ENCODE peak calls at places on chromosomes 7 and 10, in seven cellular contexts. One of them, this sample, is unnamed.

GRCh38 chr10:103936022-103936421 is 18.0 kb upstream of the STN1 start:
- DNase-seq in dorsolateral prefrontal cortex: peak
- DNase-seq in psoas muscle: no peak
- DNase-seq in fibroblast of pulmonary artery: no peak
- DNase-seq in MM.1S: no peak
- DNase-seq in HFF-Myc: no peak
- DNase-seq in cardiac fibroblast: no peak
- DNase-seq in this sample: no peak

GRCh38 chr10:118564652-118565051 is 30.8 kb downstream of the PRLHR start:
- DNase-seq in psoas muscle: no peak
- DNase-seq in dorsolateral prefrontal cortex: no peak
- DNase-seq in HFF-Myc: no peak
- DNase-seq in cardiac fibroblast: peak
- DNase-seq in MM.1S: no peak
- DNase-seq in fibroblast of pulmonary artery: peak
- DNase-seq in this sample: peak

GRCh38 chr10:70575874-70576802 is 26.4 kb downstream of the PRF1 start:
- DNase-seq in cardiac fibroblast: peak
- DNase-seq in dorsolateral prefrontal cortex: no peak
- DNase-seq in psoas muscle: peak
- DNase-seq in MM.1S: peak
- DNase-seq in HFF-Myc: no peak
- DNase-seq in fibroblast of pulmonary artery: peak
- DNase-seq in this sample: peak

GRCh38 chr7:76300210-76300731 is 2.2 kb upstream of the HSPB1 start:
- DNase-seq in HFF-Myc: no peak
- DNase-seq in dorsolateral prefrontal cortex: no peak
- DNase-seq in fibroblast of pulmonary artery: peak
- DNase-seq in psoas muscle: no peak
- DNase-seq in cardiac fibroblast: peak
- DNase-seq in MM.1S: no peak
- DNase-seq in this sample: peak

GRCh38 chr10:132156382-132156781 is 30.4 kb upstream of the DPYSL4 start:
- DNase-seq in cardiac fibroblast: no peak
- DNase-seq in MM.1S: no peak
- DNase-seq in dorsolateral prefrontal cortex: no peak
- DNase-seq in fibroblast of pulmonary artery: no peak
- DNase-seq in psoas muscle: peak
- DNase-seq in HFF-Myc: no peak
- DNase-seq in this sample: no peak

GRCh38 chr7:84317536-84317935 is 122.9 kb upstream of the SEMA3A start:
- DNase-seq in HFF-Myc: no peak
- DNase-seq in cardiac fibroblast: no peak
- DNase-seq in psoas muscle: no peak
- DNase-seq in MM.1S: no peak
- DNase-seq in dorsolateral prefrontal cortex: no peak
- DNase-seq in fibroblast of pulmonary artery: no peak
- DNase-seq in this sample: no peak

GRCh38 chr10:56142092-56142728 is 218.8 kb downstream of the ZWINT start:
- DNase-seq in MM.1S: peak
- DNase-seq in fibroblast of pulmonary artery: no peak
- DNase-seq in cardiac fibroblast: no peak
- DNase-seq in psoas muscle: no peak
- DNase-seq in HFF-Myc: no peak
- DNase-seq in dorsolateral prefrontal cortex: no peak
- DNase-seq in this sample: no peak

GRCh38 chr10:114045071-114045737 is 1.5 kb downstream of the ADRB1 start:
- DNase-seq in MM.1S: no peak
- DNase-seq in cardiac fibroblast: no peak
- DNase-seq in fibroblast of pulmonary artery: no peak
- DNase-seq in psoas muscle: peak
- DNase-seq in dorsolateral prefrontal cortex: no peak
- DNase-seq in HFF-Myc: no peak
- DNase-seq in this sample: no peak

GRCh38 chr7:141945356-141945755 is 1.4 kb downstream of the CLEC5A start:
- DNase-seq in psoas muscle: no peak
- DNase-seq in dorsolateral prefrontal cortex: no peak
- DNase-seq in cardiac fibroblast: peak
- DNase-seq in fibroblast of pulmonary artery: no peak
- DNase-seq in HFF-Myc: no peak
- DNase-seq in MM.1S: no peak
- DNase-seq in this sample: peak

GRCh38 chr10:86652361-86653202 is 1.8 kb upstream of the OPN4 start:
- DNase-seq in HFF-Myc: no peak
- DNase-seq in fibroblast of pulmonary artery: no peak
- DNase-seq in dorsolateral prefrontal cortex: no peak
- DNase-seq in cardiac fibroblast: no peak
- DNase-seq in MM.1S: no peak
- DNase-seq in psoas muscle: no peak
- DNase-seq in this sample: peak

GRCh38 chr10:24872049-24872789 is 80.2 kb downstream of the PRTFDC1 start:
- DNase-seq in psoas muscle: no peak
- DNase-seq in dorsolateral prefrontal cortex: no peak
- DNase-seq in fibroblast of pulmonary artery: no peak
- DNase-seq in HFF-Myc: no peak
- DNase-seq in cardiac fibroblast: no peak
- DNase-seq in MM.1S: no peak
- DNase-seq in this sample: no peak

GRCh38 chr10:128418819-128419218 is 292.6 kb upstream of the MKI67 start:
- DNase-seq in HFF-Myc: no peak
- DNase-seq in dorsolateral prefrontal cortex: no peak
- DNase-seq in psoas muscle: no peak
- DNase-seq in cardiac fibroblast: no peak
- DNase-seq in fibroblast of pulmonary artery: no peak
- DNase-seq in MM.1S: no peak
- DNase-seq in this sample: no peak

GRCh38 chr7:54419209-54419608 is 123.0 kb upstream of the VSTM2A start:
- DNase-seq in dorsolateral prefrontal cortex: no peak
- DNase-seq in HFF-Myc: no peak
- DNase-seq in cardiac fibroblast: no peak
- DNase-seq in MM.1S: no peak
- DNase-seq in psoas muscle: no peak
- DNase-seq in fibroblast of pulmonary artery: no peak
- DNase-seq in this sample: no peak

GRCh38 chr7:131556055-131556911 is at the start of gene PODXL:
- DNase-seq in HFF-Myc: no peak
- DNase-seq in cardiac fibroblast: peak
- DNase-seq in MM.1S: peak
- DNase-seq in psoas muscle: peak
- DNase-seq in dorsolateral prefrontal cortex: peak
- DNase-seq in fibroblast of pulmonary artery: peak
- DNase-seq in this sample: peak

GRCh38 chr7:101614098-101614938 is 14.8 kb downstream of the MYL10 start:
- DNase-seq in fibroblast of pulmonary artery: no peak
- DNase-seq in dorsolateral prefrontal cortex: no peak
- DNase-seq in HFF-Myc: no peak
- DNase-seq in cardiac fibroblast: peak
- DNase-seq in MM.1S: no peak
- DNase-seq in psoas muscle: no peak
- DNase-seq in this sample: no peak

DNA sequence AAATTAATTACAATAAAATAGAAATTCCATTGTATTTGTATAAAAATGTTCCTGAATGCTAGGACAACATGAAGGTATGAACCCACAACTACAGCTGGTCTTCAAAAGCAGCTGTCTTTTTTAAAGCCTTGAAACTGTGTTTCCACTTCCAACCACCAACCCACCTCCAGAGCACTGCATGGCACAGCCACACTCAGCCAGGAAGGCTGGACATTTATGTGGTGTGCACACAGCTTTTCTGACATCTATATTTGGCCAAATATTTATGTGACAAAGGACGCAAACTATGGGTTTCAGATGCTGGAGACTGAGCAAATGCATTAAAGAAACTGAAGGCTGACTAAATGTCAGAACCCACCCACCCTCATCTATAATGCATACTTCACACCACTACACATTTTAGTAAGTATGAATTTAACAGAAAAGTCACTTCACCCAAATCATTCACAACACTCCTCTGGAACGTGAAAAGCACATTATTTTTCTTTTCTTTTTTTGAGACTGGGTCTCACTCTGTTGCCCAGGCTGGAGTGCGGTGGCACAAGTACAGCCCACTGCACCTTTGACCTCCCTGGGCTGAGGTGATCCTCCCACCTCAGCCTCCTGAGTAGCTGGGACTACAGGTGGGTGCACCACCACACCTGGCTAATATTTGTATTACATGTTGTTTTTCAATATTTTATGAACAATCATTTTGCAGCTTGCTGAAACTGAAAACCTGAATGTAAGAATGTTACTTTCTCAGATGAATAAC is 27.9 kb upstream of the DAGLB start:
- DNase-seq in cardiac fibroblast: no peak
- DNase-seq in MM.1S: no peak
- DNase-seq in HFF-Myc: no peak
- DNase-seq in dorsolateral prefrontal cortex: no peak
- DNase-seq in psoas muscle: no peak
- DNase-seq in fibroblast of pulmonary artery: no peak
- DNase-seq in this sample: no peak
- TF ChIP-seq CTCF in cardiac fibroblast: no peak
- TF ChIP-seq CTCF in MM.1S: no peak
- TF ChIP-seq CTCF in HFF-Myc: no peak
- TF ChIP-seq CTCF in dorsolateral prefrontal cortex: no peak
- TF ChIP-seq CTCF in psoas muscle: no peak
- TF ChIP-seq CTCF in fibroblast of pulmonary artery: no peak
- TF ChIP-seq CTCF in this sample: no peak

DNA sequence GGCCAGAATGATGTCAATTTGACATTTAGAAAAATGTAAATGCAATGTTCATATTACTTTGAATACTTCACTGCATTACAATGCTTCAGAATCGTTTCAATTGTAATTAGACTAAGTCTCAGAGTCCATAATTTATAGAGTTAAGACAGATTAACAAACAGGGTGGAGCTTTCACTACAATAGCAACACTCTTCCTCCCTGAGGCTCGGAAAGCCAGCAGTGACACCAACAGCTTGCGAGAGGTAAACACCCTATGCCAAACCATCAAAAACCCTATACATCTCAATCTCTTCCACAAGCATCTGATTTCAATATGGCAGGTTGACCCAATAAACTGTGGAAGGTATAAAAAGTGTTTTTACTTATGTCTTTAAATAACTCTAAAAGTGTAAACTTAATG is 72.2 kb downstream of the DOCK4 start:
- DNase-seq in MM.1S: no peak
- DNase-seq in cardiac fibroblast: no peak
- DNase-seq in dorsolateral prefrontal cortex: no peak
- DNase-seq in psoas muscle: no peak
- DNase-seq in HFF-Myc: no peak
- DNase-seq in fibroblast of pulmonary artery: no peak
- DNase-seq in this sample: no peak
- TF ChIP-seq CTCF in MM.1S: no peak
- TF ChIP-seq CTCF in cardiac fibroblast: no peak
- TF ChIP-seq CTCF in dorsolateral prefrontal cortex: no peak
- TF ChIP-seq CTCF in psoas muscle: no peak
- TF ChIP-seq CTCF in HFF-Myc: no peak
- TF ChIP-seq CTCF in fibroblast of pulmonary artery: no peak
- TF ChIP-seq CTCF in this sample: no peak

GRCh38 chr10:71750986-71751385 is 22.3 kb downstream of the VSIR start:
- DNase-seq in cardiac fibroblast: no peak
- DNase-seq in fibroblast of pulmonary artery: no peak
- DNase-seq in psoas muscle: no peak
- DNase-seq in dorsolateral prefrontal cortex: no peak
- DNase-seq in HFF-Myc: no peak
- DNase-seq in MM.1S: no peak
- DNase-seq in this sample: no peak

GRCh38 chr10:71751515-71752224 is 21.6 kb downstream of the VSIR start:
- DNase-seq in HFF-Myc: no peak
- DNase-seq in cardiac fibroblast: no peak
- DNase-seq in dorsolateral prefrontal cortex: no peak
- DNase-seq in fibroblast of pulmonary artery: no peak
- DNase-seq in psoas muscle: no peak
- DNase-seq in MM.1S: no peak
- DNase-seq in this sample: no peak

GRCh38 chr10:71748671-71749191 is 24.6 kb downstream of the VSIR start:
- DNase-seq in dorsolateral prefrontal cortex: no peak
- DNase-seq in psoas muscle: peak
- DNase-seq in MM.1S: peak
- DNase-seq in HFF-Myc: no peak
- DNase-seq in cardiac fibroblast: no peak
- DNase-seq in fibroblast of pulmonary artery: no peak
- DNase-seq in this sample: no peak

GRCh38 chr10:71749396-71749795 is 23.9 kb downstream of the VSIR start:
- DNase-seq in dorsolateral prefrontal cortex: no peak
- DNase-seq in HFF-Myc: no peak
- DNase-seq in fibroblast of pulmonary artery: no peak
- DNase-seq in psoas muscle: no peak
- DNase-seq in cardiac fibroblast: no peak
- DNase-seq in MM.1S: no peak
- DNase-seq in this sample: no peak

GRCh38 chr10:71750124-71750841 is 23.0 kb downstream of the VSIR start:
- DNase-seq in dorsolateral prefrontal cortex: no peak
- DNase-seq in psoas muscle: no peak
- DNase-seq in cardiac fibroblast: no peak
- DNase-seq in HFF-Myc: no peak
- DNase-seq in MM.1S: no peak
- DNase-seq in fibroblast of pulmonary artery: no peak
- DNase-seq in this sample: no peak
- TF ChIP-seq CTCF in dorsolateral prefrontal cortex: no peak
- TF ChIP-seq CTCF in psoas muscle: no peak
- TF ChIP-seq CTCF in cardiac fibroblast: no peak
- TF ChIP-seq CTCF in HFF-Myc: no peak
- TF ChIP-seq CTCF in MM.1S: no peak
- TF ChIP-seq CTCF in fibroblast of pulmonary artery: no peak
- TF ChIP-seq CTCF in this sample: no peak

GRCh38 chr7:102875700-102876192 is 37.1 kb upstream of the LRRC17 start:
- DNase-seq in fibroblast of pulmonary artery: peak
- DNase-seq in MM.1S: no peak
- DNase-seq in HFF-Myc: peak
- DNase-seq in psoas muscle: no peak
- DNase-seq in cardiac fibroblast: peak
- DNase-seq in dorsolateral prefrontal cortex: no peak
- DNase-seq in this sample: peak
- TF ChIP-seq CTCF in fibroblast of pulmonary artery: no peak
- TF ChIP-seq CTCF in MM.1S: no peak
- TF ChIP-seq CTCF in HFF-Myc: no peak
- TF ChIP-seq CTCF in psoas muscle: no peak
- TF ChIP-seq CTCF in cardiac fibroblast: no peak
- TF ChIP-seq CTCF in dorsolateral prefrontal cortex: no peak
- TF ChIP-seq CTCF in this sample: no peak